ENCODE peak calls at places on chromosomes 11 and 22, in nine cellular contexts. D, B, J, C, G, O, S, P and Z are unnamed samples.

GRCh38 chr11:120819003-120819402 is 204.9 kb upstream of the TBCEL start:
- DNase-seq in D (no peak), B (no peak), J (no peak), C (no peak), G (no peak), O (no peak), S (no peak), P (no peak), Z (no peak)

GRCh38 chr22:43334378-43334777 is 8.8 kb downstream of the SCUBE1 start:
- DNase-seq in D (no peak), B (no peak), J (no peak), C (no peak), G (no peak), O (no peak), S (no peak), P (no peak), Z (no peak)

GRCh38 chr11:71498091-71498490 is 29.0 kb upstream of the KRTAP5-7 start:
- DNase-seq in D (no peak), B (no peak), J (peak), C (no peak), G (no peak), O (no peak), S (no peak), P (no peak), Z (no peak)

GRCh38 chr11:12802418-12803085 is 128.3 kb downstream of the TEAD1 start:
- DNase-seq in D (no peak), B (peak), J (no peak), C (peak), G (peak), O (peak), S (no peak), P (peak), Z (no peak)

GRCh38 chr11:121551463-121551862 is 98.7 kb upstream of the SORL1-AS1 start:
- DNase-seq in D (no peak), B (no peak), J (no peak), C (no peak), G (no peak), O (no peak), S (no peak), P (no peak), Z (no peak)

GRCh38 chr11:33699515-33700424 is 856 bp downstream of the C11orf91 start:
- DNase-seq in D (no peak), B (peak), J (no peak), C (no peak), G (no peak), O (no peak), S (peak), P (no peak), Z (peak)

GRCh38 chr11:113241190-113242051 is 73.0 kb upstream of the TTC12 start:
- DNase-seq in D (no peak), B (no peak), J (no peak), C (no peak), G (peak), O (peak), S (no peak), P (no peak), Z (no peak)

GRCh38 chr11:8810331-8811301 is 100.4 kb upstream of the AKIP1 start:
- DNase-seq in D (peak), B (peak), J (peak), C (peak), G (peak), O (peak), S (peak), P (no peak), Z (no peak)

GRCh38 chr11:67463680-67464410 is 5.2 kb downstream of the TMEM134 start:
- DNase-seq in D (peak), B (peak), J (peak), C (peak), G (no peak), O (no peak), S (peak), P (peak), Z (no peak)

GRCh38 chr11:128310005-128310404 is 277.4 kb downstream of the ETS1 start:
- DNase-seq in D (no peak), B (no peak), J (no peak), C (no peak), G (no peak), O (no peak), S (no peak), P (no peak), Z (no peak)

GRCh38 chr22:20130739-20131592 is 638 bp upstream of the ZDHHC8 start:
- DNase-seq in D (peak), B (peak), J (peak), C (peak), G (peak), O (peak), S (peak), P (peak), Z (peak)

GRCh38 chr22:26276530-26277200 is 107.4 kb downstream of the SEZ6L start:
- DNase-seq in D (no peak), B (no peak), J (no peak), C (no peak), G (no peak), O (no peak), S (no peak), P (no peak), Z (no peak)

GRCh38 chr11:115081972-115082371 is 403.6 kb downstream of the NXPE2 start:
- DNase-seq in D (no peak), B (no peak), J (no peak), C (no peak), G (no peak), O (no peak), S (no peak), P (no peak), Z (no peak)

GRCh38 chr22:50674606-50675552 is 2.3 kb downstream of the SHANK3 start:
- DNase-seq in D (no peak), B (peak), J (no peak), C (peak), G (no peak), O (no peak), S (no peak), P (peak), Z (no peak)

GRCh38 chr11:17600316-17601205 is 53.5 kb downstream of the OTOG start:
- DNase-seq in D (no peak), B (no peak), J (peak), C (peak), G (no peak), O (no peak), S (no peak), P (no peak), Z (no peak)

GRCh38 chr11:122226810-122227379 is 110.9 kb upstream of the BLID start:
- DNase-seq in D (no peak), B (no peak), J (no peak), C (no peak), G (peak), O (no peak), S (no peak), P (no peak), Z (no peak)

GRCh38 chr11:117861151-117862018 is 15.1 kb downstream of the FXYD6 start:
- DNase-seq in D (no peak), B (peak), J (no peak), C (no peak), G (no peak), O (peak), S (peak), P (no peak), Z (no peak)

GRCh38 chr11:132604446-132604845 is 927.9 kb downstream of the OPCML start:
- DNase-seq in D (no peak), B (no peak), J (no peak), C (no peak), G (peak), O (peak), S (no peak), P (no peak), Z (no peak)

GRCh38 chr22:31036671-31037550 is 44.2 kb upstream of the SMTN start:
- DNase-seq in D (peak), B (no peak), J (peak), C (no peak), G (no peak), O (peak), S (no peak), P (peak), Z (no peak)

GRCh38 chr22:42990131-42990838 is 24.7 kb downstream of the PACSIN2 start:
- DNase-seq in D (peak), B (no peak), J (peak), C (no peak), G (peak), O (peak), S (no peak), P (peak), Z (no peak)

GRCh38 chr11:128905345-128906184 is 14.4 kb downstream of the KCNJ5 start:
- DNase-seq in D (peak), B (peak), J (no peak), C (no peak), G (peak), O (no peak), S (peak), P (peak), Z (peak)

GRCh38 chr11:4551346-4551979 is 6.5 kb downstream of the OR52M1 start:
- DNase-seq in D (no peak), B (no peak), J (no peak), C (no peak), G (no peak), O (peak), S (no peak), P (peak), Z (no peak)

GRCh38 chr22:33909075-33909458 is 11.2 kb downstream of the LARGE1 start:
- DNase-seq in D (peak), B (peak), J (no peak), C (no peak), G (peak), O (peak), S (no peak), P (peak), Z (no peak)

GRCh38 chr22:46742576-46743221 is 4.6 kb upstream of the CERK start:
- DNase-seq in D (no peak), B (no peak), J (no peak), C (no peak), G (no peak), O (no peak), S (no peak), P (peak), Z (no peak)

GRCh38 chr22:29071261-29072045 is 1.4 kb upstream of the KREMEN1 start:
- DNase-seq in D (no peak), B (peak), J (peak), C (peak), G (peak), O (peak), S (no peak), P (peak), Z (peak)

GRCh38 chr22:41178425-41178975 is 26.6 kb upstream of the L3MBTL2 start:
- DNase-seq in D (peak), B (peak), J (no peak), C (no peak), G (no peak), O (no peak), S (peak), P (no peak), Z (no peak)

GRCh38 chr22:37801946-37802309 is 5.8 kb upstream of the GCAT start:
- DNase-seq in D (no peak), B (no peak), J (no peak), C (no peak), G (no peak), O (no peak), S (no peak), P (peak), Z (no peak)

GRCh38 chr22:48941903-48942625 is 885.6 kb downstream of the BRD1 start:
- DNase-seq in D (peak), B (no peak), J (peak), C (no peak), G (no peak), O (no peak), S (no peak), P (no peak), Z (no peak)